ENCODE peak calls at places on chromosome 19, in six cellular contexts. Y, F, L, E, I and X are unnamed samples.

GRCh38 chr19:4861147-4861546 is 6.3 kb downstream of the PLIN3 start:
- DNase-seq in F (peak; percentile 60), I (no peak), L (no peak), Y (no peak), E (no peak), X (no peak)

GRCh38 chr19:28039677-28040381 is 1173.1 kb downstream of the UQCRFS1 start:
- DNase-seq in F (no peak), I (no peak), E (no peak), Y (no peak), L (no peak), X (no peak)

GRCh38 chr19:17796838-17797168 is 1.9 kb downstream of the B3GNT3 start:
- DNase-seq in F (no peak), E (no peak), L (no peak), Y (no peak), I (no peak), X (no peak)

GRCh38 chr19:41570639-41571112 is 5.3 kb upstream of the CEACAM21 start:
- DNase-seq in E (peak; percentile 88), I (peak; percentile 94), F (peak; percentile 53), Y (peak; percentile 80), L (peak; percentile 75), X (peak; percentile 77)

GRCh38 chr19:1168877-1169791 is 4.9 kb downstream of the SBNO2 start:
- DNase-seq in E (no peak), F (no peak), L (peak; percentile 73), I (no peak), Y (no peak), X (no peak)

GRCh38 chr19:47022541-47023447 is 3.2 kb downstream of the NPAS1 start:
- DNase-seq in E (no peak), I (peak; percentile 71), F (no peak), L (no peak), Y (no peak), X (no peak)

GRCh38 chr19:18795540-18795939 is 4.4 kb upstream of the COMP start:
- DNase-seq in E (no peak), I (peak; percentile 59), Y (no peak), F (no peak), L (no peak), X (no peak)

GRCh38 chr19:374886-375235 is 30.3 kb upstream of the MIER2 start:
- DNase-seq in E (no peak), L (no peak), F (no peak), I (peak; percentile 43), Y (no peak), X (no peak)

GRCh38 chr19:42066075-42066754 is 3.8 kb downstream of the GRIK5 start:
- DNase-seq in E (no peak), L (no peak), F (no peak), Y (peak; percentile 78), I (peak; percentile 81), X (no peak)

GRCh38 chr19:51059715-51060114 is 5.2 kb downstream of the KLK13 start:
- DNase-seq in Y (no peak), I (no peak), L (no peak), E (no peak), F (no peak), X (no peak)

GRCh38 chr19:1261863-1262686 is 7.1 kb upstream of the CIRBP start:
- DNase-seq in Y (peak; percentile 53), I (peak; percentile 83), F (no peak), E (no peak), L (no peak), X (no peak)

GRCh38 chr19:56309511-56310185 is 5.0 kb downstream of the ZSCAN5A start:
- DNase-seq in I (peak; percentile 94), L (peak; percentile 19), E (peak; percentile 73), F (no peak), Y (no peak), X (peak; percentile 63)